ENCODE peak calls at places on chromosomes 3 and 15, in seven cellular contexts. T is adrenal gland; G is left ventricle myocardium inferior; U is transverse colon; K is neural progenitor cell; X is GM06990; Y is CD4-positive, CD25-positive, alpha-beta regulatory T cell. O is an unnamed sample. For H3K36me3 and H3K27me3, the result is how much of the 10 kb centered on the place peaks cover.

GRCh38 chr3:52456169-52456799 is 880 bp downstream of the NISCH start:
- DNase-seq in T (no peak), G (no peak), U (no peak), K (peak), X (no peak), Y (no peak), O (peak)

GRCh38 chr15:62369454-62369853 is 204.4 kb upstream of the C2CD4B start:
- DNase-seq in T (no peak), G (no peak), U (no peak), K (no peak), X (no peak), Y (no peak), O (no peak)

GRCh38 chr15:70430029-70430428 is 332.3 kb upstream of the TLE3 start:
- DNase-seq in T (no peak), G (no peak), U (no peak), K (no peak), X (no peak), Y (no peak), O (no peak)

GRCh38 chr3:184619348-184619747 is 57.8 kb downstream of the EPHB3 start:
- DNase-seq in T (no peak), G (no peak), U (no peak), K (no peak), X (no peak), Y (no peak), O (no peak)

GRCh38 chr15:35618260-35619188 is 72.6 kb upstream of the DPH6 start:
- DNase-seq in T (no peak), G (no peak), U (no peak), K (no peak), X (no peak), Y (no peak), O (no peak)

GRCh38 chr3:81859524-81859923 is 98.1 kb upstream of the GBE1 start:
- DNase-seq in T (no peak), G (no peak), U (no peak), K (no peak), X (no peak), Y (no peak), O (no peak)

GRCh38 chr3:150411971-150412370 is 3.9 kb downstream of the TSC22D2 start:
- DNase-seq in T (no peak), G (no peak), U (no peak), K (no peak), X (no peak), Y (no peak), O (no peak)

GRCh38 chr3:52532838-52533622 is 627 bp downstream of the NT5DC2 start:
- DNase-seq in T (peak), G (no peak), U (peak), K (peak), X (peak), Y (no peak), O (peak)

GRCh38 chr3:10867384-10867783 is 51.4 kb downstream of the SLC6A11 start:
- DNase-seq in T (no peak), G (no peak), U (no peak), K (peak), X (no peak), Y (no peak), O (peak)

GRCh38 chr3:177041021-177041729 is 156.1 kb downstream of the TBL1XR1 start:
- DNase-seq in T (peak), G (no peak), U (no peak), K (no peak), X (no peak), Y (no peak), O (no peak)

GRCh38 chr3:178244653-178245384 is 291.4 kb upstream of the KCNMB2 start:
- DNase-seq in T (no peak), G (no peak), U (no peak), K (no peak), X (no peak), Y (no peak), O (no peak)

GRCh38 chr3:117853923-117854322 is 1144.3 kb downstream of the TUSC7 start:
- DNase-seq in T (no peak), G (no peak), U (no peak), K (no peak), X (no peak), Y (no peak), O (no peak)

GRCh38 chr3:72288955-72289707 is 504.2 kb upstream of the PROK2 start:
- DNase-seq in T (no peak), G (no peak), U (no peak), K (peak), X (peak), Y (no peak), O (peak)

GRCh38 chr3:149969110-149969944 is 1.4 kb downstream of the PFN2 start:
- DNase-seq in T (peak), G (peak), U (peak), K (peak), X (no peak), Y (no peak), O (peak)

GRCh38 chr15:22992026-22992331 is 11.8 kb upstream of the CYFIP1 start:
- DNase-seq in T (no peak), G (no peak), U (no peak), K (no peak), X (no peak), Y (no peak), O (no peak)

GRCh38 chr3:153285194-153285641 is 123.2 kb downstream of the RAP2B start:
- DNase-seq in T (no peak), G (no peak), U (no peak), K (peak), X (no peak), Y (no peak), O (peak)

GRCh38 chr3:127061641-127062040 is 78.7 kb downstream of the PLXNA1 start:
- DNase-seq in T (no peak), G (no peak), U (no peak), K (peak), X (no peak), Y (no peak), O (peak)

GRCh38 chr3:183381179-183381578 is 47.2 kb downstream of the MCF2L2 start:
- DNase-seq in T (peak), G (no peak), U (no peak), K (no peak), X (no peak), Y (no peak), O (no peak)

GRCh38 chr3:177835008-177835407 is 637.7 kb upstream of the TBL1XR1 start:
- DNase-seq in T (no peak), G (no peak), U (no peak), K (no peak), X (no peak), Y (no peak), O (no peak)

GRCh38 chr3:193768069-193768391 is 175.0 kb downstream of the OPA1 start:
- DNase-seq in T (peak), G (no peak), U (no peak), K (no peak), X (no peak), Y (no peak), O (no peak)

GRCh38 chr15:69593981-69594966 is 141.7 kb downstream of the RPLP1 start:
- DNase-seq in T (peak), G (peak), U (peak), K (no peak), X (no peak), Y (no peak), O (no peak)

GRCh38 chr3:60948488-60948887 is 302.8 kb downstream of the FHIT start:
- DNase-seq in T (no peak), G (no peak), U (no peak), K (no peak), X (no peak), Y (no peak), O (no peak)

GRCh38 chr15:97961067-97961954 is 808 bp downstream of the ARRDC4 start:
- DNase-seq in T (peak), G (peak), U (peak), K (peak), X (no peak), Y (peak), O (peak)

GRCh38 chr3:40312661-40313226 is 3.2 kb downstream of the EIF1B start:
- DNase-seq in T (no peak), G (no peak), U (no peak), K (no peak), X (no peak), Y (no peak), O (no peak)

GRCh38 chr3:13200951-13201350 is 127.7 kb upstream of the IQSEC1 start:
- DNase-seq in T (no peak), G (no peak), U (no peak), K (peak), X (no peak), Y (no peak), O (peak)

GRCh38 chr15:68508485-68509189 is 70.2 kb upstream of the CORO2B start:
- DNase-seq in T (no peak), G (no peak), U (no peak), K (no peak), X (no peak), Y (no peak), O (peak)

GRCh38 chr3:159260049-159260662 is 458.3 kb downstream of the MFSD1 start:
- DNase-seq in T (peak), G (no peak), U (peak), K (peak), X (peak), Y (no peak), O (peak)

GRCh38 chr3:178140491-178140890 is 395.7 kb upstream of the KCNMB2 start:
- DNase-seq in T (no peak), G (no peak), U (no peak), K (no peak), X (no peak), Y (no peak), O (no peak)

GRCh38 chr3:115862824-115863223 is 239.5 kb downstream of the GAP43 start:
- DNase-seq in T (no peak), G (no peak), U (no peak), K (peak), X (no peak), Y (no peak), O (no peak)

GRCh38 chr3:42023380-42023779 is 61.5 kb upstream of the ULK4 start:
- DNase-seq in T (no peak), G (no peak), U (no peak), K (no peak), X (no peak), Y (no peak), O (no peak)

GRCh38 chr15:95017950-95018349 is 786.6 kb downstream of the MCTP2 start:
- DNase-seq in T (peak), G (peak), U (peak), K (no peak), X (no peak), Y (no peak), O (peak)

GRCh38 chr15:68450192-68450591 is 18.2 kb upstream of the ITGA11 start:
- DNase-seq in T (no peak), G (peak), U (no peak), K (no peak), X (no peak), Y (no peak), O (no peak)

GRCh38 chr3:171095063-171095462 is 68.5 kb upstream of the SLC2A2 start:
- DNase-seq in T (no peak), G (no peak), U (no peak), K (peak), X (no peak), Y (no peak), O (peak)

GRCh38 chr3:131796558-131796957 is 238.3 kb downstream of the CPNE4 start:
- DNase-seq in T (no peak), G (no peak), U (no peak), K (peak), X (peak), Y (no peak), O (no peak)

GRCh38 chr3:69044608-69045007 is 7.5 kb downstream of the TMF1 start:
- DNase-seq in T (no peak), G (no peak), U (no peak), K (no peak), X (no peak), Y (no peak), O (no peak)
- H3K36me3 ChIP-seq in T (half or more), G (half or more), U (under half), K (under half), X (under half), Y (half or more), O (under half)

DNA sequence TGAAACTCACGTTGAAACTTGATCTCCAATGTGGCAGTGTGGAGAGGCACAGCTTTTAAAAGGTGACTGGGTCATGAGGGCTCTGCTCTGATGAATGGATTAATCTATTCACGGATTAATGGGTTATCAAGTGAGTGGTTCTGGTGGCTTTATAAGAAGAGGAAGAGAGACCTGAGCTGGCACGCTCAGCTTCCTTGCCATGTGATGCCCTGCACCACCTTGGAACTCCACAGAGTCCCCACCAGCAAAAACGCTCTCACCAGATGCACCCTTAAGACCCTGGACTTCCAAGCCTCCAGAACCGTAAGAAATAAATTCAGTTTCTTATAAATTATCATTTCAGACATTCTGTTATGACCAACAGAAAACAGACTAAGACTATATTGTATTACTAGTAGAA is 2.6 kb downstream of the PPP1R2 start:
- DNase-seq in T (no peak), G (no peak), U (no peak), K (no peak), X (no peak), Y (no peak), O (no peak)
- H3K4me3 ChIP-seq in T (no peak), G (peak), U (peak), K (no peak), X (peak), Y (peak), O (no peak)

DNA sequence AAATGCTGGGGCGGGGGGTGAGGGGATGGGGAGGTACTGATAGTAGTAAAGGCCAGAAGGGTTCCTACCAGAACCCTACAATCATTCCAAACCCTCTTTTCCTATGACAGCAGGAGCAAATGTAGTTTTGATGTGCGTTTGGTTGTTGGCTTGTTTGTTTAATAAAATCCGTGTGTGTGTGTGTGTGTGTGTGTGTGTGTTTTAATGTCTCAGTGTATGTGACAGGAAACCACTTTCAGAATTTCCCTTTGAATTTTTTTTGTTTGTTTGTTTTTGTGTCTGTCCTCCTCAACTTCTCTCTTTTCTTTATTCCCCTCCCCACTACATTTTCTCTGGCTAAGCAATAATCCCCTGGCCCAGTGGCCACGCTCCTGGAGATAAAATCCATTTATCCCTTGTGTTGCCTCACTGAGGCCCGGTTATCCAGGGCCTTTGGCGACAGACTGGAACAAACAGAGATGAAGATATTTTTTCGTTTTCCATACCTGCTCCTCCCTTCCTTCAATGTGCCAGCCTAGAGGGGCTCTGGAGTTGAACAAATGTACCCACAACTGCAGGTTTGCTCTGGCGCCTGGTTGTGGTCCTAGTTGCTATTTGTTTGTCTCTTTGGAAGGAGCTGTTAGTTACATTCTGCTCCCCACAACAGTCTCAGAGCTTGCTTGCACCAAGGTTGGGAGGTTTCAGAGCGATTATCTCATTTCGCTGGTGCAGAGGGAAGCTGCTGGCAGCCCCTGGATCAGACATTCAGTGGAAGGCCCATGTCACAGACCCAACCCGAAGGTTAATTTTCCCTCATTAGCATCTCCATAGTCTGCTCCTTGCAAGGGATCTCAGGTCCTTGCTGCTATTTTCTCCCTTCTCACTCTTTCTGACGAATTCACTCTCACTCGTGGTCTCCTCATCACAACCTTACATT is 17.9 kb downstream of the NR2F2 start:
- DNase-seq in T (no peak), G (no peak), U (no peak), K (peak), X (no peak), Y (no peak), O (peak)
- H3K27me3 ChIP-seq in T (under half), G (half or more), U (under half), K (under half), X (under half), Y (half or more), O (half or more)

GRCh38 chr15:75920079-75920478 is 16.4 kb downstream of the FBXO22 start:
- DNase-seq in T (no peak), G (no peak), U (no peak), K (no peak), X (no peak), Y (no peak), O (no peak)

GRCh38 chr15:75921732-75922703 is 18.3 kb downstream of the FBXO22 start:
- DNase-seq in T (peak), G (no peak), U (peak), K (peak), X (no peak), Y (no peak), O (no peak)

GRCh38 chr15:75923756-75924155 is 20.1 kb downstream of the FBXO22 start:
- DNase-seq in T (no peak), G (no peak), U (no peak), K (no peak), X (no peak), Y (no peak), O (no peak)

GRCh38 chr15:75916978-75917377 is 13.3 kb downstream of the FBXO22 start:
- DNase-seq in T (no peak), G (no peak), U (no peak), K (no peak), X (no peak), Y (no peak), O (no peak)

GRCh38 chr15:75918135-75918534 is 14.5 kb downstream of the FBXO22 start:
- DNase-seq in T (no peak), G (no peak), U (no peak), K (no peak), X (no peak), Y (no peak), O (no peak)
- H3K36me3 ChIP-seq in T (under half), G (under half), U (under half), K (under half), X (under half), Y (half or more), O (under half)

GRCh38 chr15:101167366-101167790 is 84.5 kb downstream of the CHSY1 start:
- DNase-seq in T (no peak), G (no peak), U (no peak), K (no peak), X (no peak), Y (no peak), O (no peak)

GRCh38 chr15:101168898-101169297 is 83.0 kb downstream of the CHSY1 start:
- DNase-seq in T (no peak), G (no peak), U (no peak), K (no peak), X (no peak), Y (no peak), O (no peak)

GRCh38 chr15:101168463-101168824 is 83.4 kb downstream of the CHSY1 start:
- DNase-seq in T (peak), G (peak), U (no peak), K (no peak), X (no peak), Y (no peak), O (no peak)

GRCh38 chr15:101169457-101170071 is 82.3 kb downstream of the CHSY1 start:
- DNase-seq in T (no peak), G (no peak), U (no peak), K (no peak), X (no peak), Y (no peak), O (no peak)

DNA sequence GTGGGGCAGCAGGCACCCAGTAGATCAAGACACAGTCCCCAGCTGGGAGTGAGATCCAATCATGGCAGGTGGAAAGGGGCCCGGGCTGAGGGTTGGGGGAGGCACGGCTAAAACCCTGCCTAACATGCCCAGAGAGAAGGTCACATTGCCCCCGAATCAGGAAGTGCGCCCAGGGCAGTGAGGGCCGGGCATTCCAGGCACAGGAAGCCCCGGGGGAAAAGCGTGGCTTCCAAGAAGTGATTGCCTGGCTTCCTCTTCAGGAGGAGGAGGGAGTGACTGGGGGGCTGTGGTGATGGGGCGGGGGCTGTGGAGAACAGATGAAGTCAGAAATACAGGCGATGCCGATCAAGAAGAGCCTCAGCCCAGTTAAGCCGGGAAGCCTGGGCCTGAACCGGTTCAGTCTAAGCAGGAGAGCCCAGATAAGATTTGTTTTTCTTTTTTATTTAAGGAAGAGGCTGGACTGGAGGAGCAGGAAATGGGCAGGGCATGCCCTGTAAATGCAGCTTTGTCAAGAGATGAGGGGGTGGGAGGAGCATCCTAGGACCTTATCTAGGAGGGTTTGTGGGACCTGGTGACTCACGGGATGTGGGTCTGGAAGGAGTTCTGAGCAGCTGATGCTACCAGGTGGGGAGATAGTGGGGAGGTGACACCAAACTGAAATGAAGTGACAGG is 83.9 kb downstream of the CHSY1 start:
- DNase-seq in T (peak), G (peak), U (peak), K (no peak), X (no peak), Y (no peak), O (no peak)
- H3K4me3 ChIP-seq in T (no peak), G (peak), U (no peak), K (no peak), X (no peak), Y (no peak), O (no peak)

GRCh38 chr15:58065011-58065444 is 483 bp downstream of the ALDH1A2 start:
- DNase-seq in T (no peak), G (peak), U (peak), K (peak), X (peak), Y (no peak), O (peak)

GRCh38 chr15:58062983-58063382 is 2.5 kb downstream of the ALDH1A2 start:
- DNase-seq in T (no peak), G (no peak), U (no peak), K (no peak), X (no peak), Y (no peak), O (no peak)

GRCh38 chr15:58064119-58065010 is 1.1 kb downstream of the ALDH1A2 start:
- DNase-seq in T (no peak), G (no peak), U (no peak), K (peak), X (no peak), Y (no peak), O (no peak)

GRCh38 chr15:58062175-58062574 is 3.3 kb downstream of the ALDH1A2 start:
- DNase-seq in T (no peak), G (no peak), U (no peak), K (no peak), X (no peak), Y (no peak), O (no peak)

DNA sequence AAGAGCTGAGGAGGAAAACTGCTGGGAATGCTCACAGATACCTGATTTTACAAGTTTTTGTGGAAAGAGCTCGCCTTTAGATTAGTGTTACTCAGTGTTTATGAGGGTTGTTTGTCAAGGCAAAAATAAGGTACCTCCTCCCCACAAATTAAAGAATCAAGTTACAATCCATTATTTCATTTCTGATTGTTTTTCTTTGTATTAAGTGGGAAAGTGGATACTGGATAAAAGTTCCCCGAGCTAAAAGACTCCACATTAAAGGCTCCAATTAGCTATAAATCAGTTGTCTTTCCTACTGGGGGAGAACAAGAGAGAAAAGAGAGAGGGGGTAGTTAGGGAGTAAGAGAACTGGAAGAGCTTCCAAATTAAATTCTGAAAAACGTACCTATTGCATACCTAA is 1.9 kb downstream of the ALDH1A2 start:
- DNase-seq in T (no peak), G (no peak), U (no peak), K (no peak), X (no peak), Y (no peak), O (no peak)
- H3K27me3 ChIP-seq in T (half or more), G (half or more), U (half or more), K (half or more), X (under half), Y (under half), O (half or more)

GRCh38 chr3:71045212-71045916 is 538.2 kb downstream of the FOXP1 start:
- DNase-seq in T (no peak), G (no peak), U (no peak), K (no peak), X (no peak), Y (no peak), O (no peak)
- H3K36me3 ChIP-seq in T (under half), G (half or more), U (under half), K (under half), X (under half), Y (half or more), O (under half)